ENCODE peak calls at places on chromosome 16, in seven cellular contexts. W is sigmoid colon; Z is CD4-positive, CD25-positive, alpha-beta regulatory T cell; Y is activated CD4-positive, CD25-positive, alpha-beta regulatory T cell treated with anti-CD3 and anti-CD28 coated beads, Interleukin-2, amount 50 U/mL, for 16 hours; L is activated CD4-positive, alpha-beta T cell treated with anti-CD3 and anti-CD28 coated beads, Interleukin-2, amount 50 U/mL, for 48 hours; I is fibroblast of lung; G is astrocyte of the spinal cord. N is an unnamed sample.

GRCh38 chr16:1731073-1731472 is 25.1 kb downstream of the MAPK8IP3 start:
- DNase-seq in W (no peak), Z (no peak), Y (no peak), L (no peak), I (no peak), G (no peak), N (no peak)

GRCh38 chr16:17397499-17397891 is 73.3 kb downstream of the XYLT1 start:
- DNase-seq in W (no peak), Z (no peak), Y (no peak), L (no peak), I (peak; percentile 58), G (peak; percentile 48), N (peak; percentile 33)

GRCh38 chr16:29760567-29761279 is 14.9 kb upstream of the C16orf54 start:
- DNase-seq in W (no peak), Z (no peak), Y (no peak), L (no peak), I (no peak), G (no peak), N (no peak)

GRCh38 chr16:17024514-17024913 is 446.2 kb downstream of the XYLT1 start:
- DNase-seq in W (no peak), Z (no peak), Y (no peak), L (no peak), I (no peak), G (no peak), N (no peak)

GRCh38 chr16:85151603-85152413 is 39.5 kb upstream of the CIBAR2 start:
- DNase-seq in W (peak; percentile 98), Z (no peak), Y (no peak), L (no peak), I (peak; percentile 84), G (peak; percentile 82), N (no peak)

GRCh38 chr16:3494574-3494973 is 715 bp downstream of the C16orf90 start:
- DNase-seq in W (no peak), Z (no peak), Y (no peak), L (no peak), I (no peak), G (no peak), N (no peak)

GRCh38 chr16:1079341-1079740 is 6.8 kb downstream of the SSTR5 start:
- DNase-seq in W (no peak), Z (no peak), Y (no peak), L (no peak), I (no peak), G (no peak), N (no peak)

GRCh38 chr16:85169333-85170065 is 57.2 kb upstream of the CIBAR2 start:
- DNase-seq in W (no peak), Z (no peak), Y (no peak), L (peak; percentile 8), I (peak; percentile 38), G (no peak), N (no peak)

GRCh38 chr16:24367186-24367585 is 111.1 kb downstream of the CACNG3 start:
- DNase-seq in W (no peak), Z (no peak), Y (no peak), L (no peak), I (no peak), G (no peak), N (no peak)

GRCh38 chr16:4519274-4520058 is 19.1 kb downstream of the CDIP1 start:
- DNase-seq in W (no peak), Z (no peak), Y (no peak), L (no peak), I (no peak), G (no peak), N (no peak)

GRCh38 chr16:8894736-8895334 is 12.7 kb downstream of the LITAFD start:
- DNase-seq in W (peak; percentile 53), Z (no peak), Y (no peak), L (no peak), I (no peak), G (no peak), N (no peak)

GRCh38 chr16:57624044-57624688 is 4.3 kb upstream of the ADGRG1 start:
- DNase-seq in W (no peak), Z (no peak), Y (no peak), L (no peak), I (no peak), G (no peak), N (no peak)

GRCh38 chr16:67082891-67083290 is 26.9 kb upstream of the PHAF1 start:
- DNase-seq in W (no peak), Z (no peak), Y (no peak), L (no peak), I (no peak), G (peak; percentile 17), N (no peak)

GRCh38 chr16:72689851-72690250 is 358.1 kb downstream of the ZFHX3 start:
- DNase-seq in W (no peak), Z (no peak), Y (no peak), L (no peak), I (peak; percentile 25), G (no peak), N (no peak)

GRCh38 chr16:17053536-17054160 is 417.1 kb downstream of the XYLT1 start:
- DNase-seq in W (no peak), Z (no peak), Y (no peak), L (no peak), I (no peak), G (no peak), N (no peak)

N was measured in central memory CD4-positive, alpha-beta T cell.